ENCODE peak calls at places on chromosomes 13 and 19, in eight cellular contexts. C is left ventricle myocardium inferior, R is glutamatergic neuron, Y is esophagus squamous epithelium, D is WTC11, K is endothelial cell, I is nephron progenitor cell, G is thoracic aorta. X is an unnamed sample.

GRCh38 chr13:19860884-19861655 is 2.4 kb downstream of the ZMYM5 start:
- DNase-seq in D (no peak), I (no peak), K (no peak), C (no peak), Y (no peak), R (no peak), G (no peak), X (no peak)

GRCh38 chr13:41678842-41679241 is 221.5 kb downstream of the RGCC start:
- DNase-seq in K (no peak), I (no peak), R (no peak), G (no peak), D (no peak), C (no peak), Y (no peak), X (no peak)

GRCh38 chr13:27177852-27178251 is 6.2 kb upstream of the USP12 start:
- DNase-seq in K (no peak), G (no peak), I (no peak), Y (no peak), C (no peak), D (peak; percentile 56), R (no peak), X (no peak)

GRCh38 chr19:4519521-4520277 is 1.4 kb upstream of the PLIN4 start:
- DNase-seq in K (no peak), Y (no peak), R (no peak), C (peak; percentile 66), I (no peak), D (no peak), G (no peak), X (no peak)

GRCh38 chr13:51538626-51539179 is 45.6 kb upstream of the WDFY2 start:
- DNase-seq in G (no peak), Y (no peak), D (no peak), K (no peak), C (no peak), R (no peak), I (no peak), X (no peak)

GRCh38 chr13:87234981-87235380 is 436.2 kb upstream of the SLITRK5 start:
- DNase-seq in R (no peak), C (no peak), G (no peak), D (no peak), I (no peak), K (no peak), Y (no peak), X (no peak)

GRCh38 chr13:110343241-110343865 is 36.3 kb downstream of the COL4A2 start:
- DNase-seq in K (no peak), Y (no peak), D (no peak), C (no peak), I (no peak), R (no peak), G (no peak), X (peak; percentile 87)

GRCh38 chr13:90700340-90700739 is 647.1 kb upstream of the MIR17HG start:
- DNase-seq in Y (no peak), K (no peak), I (no peak), C (no peak), R (no peak), G (no peak), D (no peak), X (no peak)

GRCh38 chr19:55383789-55384575 is at the start of gene TMEM238:
- DNase-seq in I (peak; percentile 72), K (peak; percentile 54), G (no peak), Y (no peak), C (peak; percentile 46), R (peak; percentile 72), D (peak; percentile 73), X (no peak)

GRCh38 chr13:98781905-98782304 is 29.4 kb upstream of the SLC15A1 start:
- DNase-seq in Y (no peak), G (no peak), R (no peak), I (no peak), D (no peak), C (no peak), K (no peak), X (no peak)

GRCh38 chr13:76463314-76463713 is 422.9 kb downstream of the KCTD12 start:
- DNase-seq in G (no peak), Y (no peak), R (no peak), K (no peak), I (no peak), D (no peak), C (no peak), X (no peak)

GRCh38 chr13:94759120-94759728 is 46.9 kb upstream of the SOX21 start:
- DNase-seq in I (no peak), Y (no peak), C (no peak), R (no peak), D (no peak), G (no peak), K (no peak), X (no peak)

GRCh38 chr19:29528350-29528945 is 2.7 kb downstream of the VSTM2B start:
- DNase-seq in I (peak; percentile 90), R (peak; percentile 92), D (peak; percentile 86), Y (no peak), G (no peak), C (peak; percentile 51), K (peak; percentile 83), X (no peak)

GRCh38 chr13:29758591-29759114 is 91.8 kb downstream of the UBL3 start:
- DNase-seq in R (no peak), C (no peak), G (no peak), K (no peak), Y (no peak), D (no peak), I (no peak), X (no peak)

GRCh38 chr19:47729468-47729798 is 15.9 kb upstream of the NOP53 start:
- DNase-seq in G (peak; percentile 65), Y (no peak), D (peak; percentile 28), C (peak; percentile 64), I (no peak), K (peak; percentile 36), R (no peak), X (peak; percentile 94)

GRCh38 chr13:101390461-101390860 is 25.8 kb downstream of the NALCN start:
- DNase-seq in I (no peak), D (no peak), C (no peak), Y (no peak), G (no peak), R (no peak), K (no peak), X (no peak)

GRCh38 chr13:29561918-29562317 is 33.6 kb downstream of the SLC7A1 start:
- DNase-seq in R (no peak), D (no peak), Y (no peak), I (no peak), G (no peak), K (no peak), C (no peak), X (no peak)

GRCh38 chr19:51016798-51017683 is 2.5 kb downstream of the KLK10 start:
- DNase-seq in Y (no peak), D (peak; percentile 92), K (peak; percentile 86), C (no peak), R (peak; percentile 84), G (no peak), I (peak; percentile 77), X (peak; percentile 74)

GRCh38 chr19:21158523-21159135 is 16.8 kb downstream of the ZNF431 start:
- DNase-seq in C (no peak), I (no peak), K (no peak), R (no peak), G (no peak), Y (no peak), D (no peak), X (no peak)

GRCh38 chr19:47353307-47353712 is 4.2 kb downstream of the DHX34 start:
- DNase-seq in C (peak; percentile 49), R (no peak), K (no peak), D (no peak), I (no peak), Y (no peak), G (no peak), X (no peak)

GRCh38 chr13:50080856-50081105 is 65.5 kb downstream of the KCNRG start:
- DNase-seq in R (no peak), Y (no peak), K (no peak), D (no peak), G (no peak), I (no peak), C (no peak), X (no peak)
- TF ChIP-seq CTCF in R (no peak), Y (no peak), K (no peak), D (no peak), G (no peak), I (no peak), C (no peak), X (no peak)

GRCh38 chr13:54637377-54637776 is 1608.8 kb downstream of the OLFM4 start:
- DNase-seq in R (no peak), K (no peak), D (no peak), G (no peak), Y (no peak), C (no peak), I (no peak), X (no peak)
- TF ChIP-seq CTCF in R (no peak), K (no peak), D (no peak), G (no peak), Y (no peak), C (no peak), I (no peak), X (no peak)

GRCh38 chr13:35208587-35208986 is 266.5 kb downstream of the NBEA start:
- DNase-seq in G (no peak), Y (no peak), I (no peak), D (no peak), C (no peak), K (no peak), R (no peak), X (no peak)

GRCh38 chr13:35211949-35212348 is 264.5 kb downstream of the MAB21L1 start:
- DNase-seq in D (no peak), Y (no peak), K (no peak), R (no peak), G (no peak), I (no peak), C (no peak), X (no peak)

GRCh38 chr13:35213911-35214310 is 262.6 kb downstream of the MAB21L1 start:
- DNase-seq in K (no peak), D (no peak), C (no peak), Y (no peak), R (no peak), I (no peak), G (no peak), X (no peak)

GRCh38 chr13:35210234-35210633 is 266.3 kb downstream of the MAB21L1 start:
- DNase-seq in R (no peak), C (no peak), G (no peak), D (no peak), I (no peak), K (no peak), Y (no peak), X (no peak)
- TF ChIP-seq CTCF in R (no peak), C (peak; percentile 16), G (no peak), D (no peak), I (no peak), K (no peak), Y (no peak), X (peak; percentile 33)

GRCh38 chr13:49697468-49697867 is 6.2 kb upstream of the EBPL start:
- DNase-seq in I (no peak), K (no peak), R (no peak), C (no peak), G (no peak), D (no peak), Y (no peak), X (no peak)
- TF ChIP-seq CTCF in I (no peak), K (no peak), R (no peak), C (no peak), G (no peak), D (no peak), Y (no peak), X (no peak)

GRCh38 chr19:12833747-12834417 is 497 bp downstream of the RTBDN start:
- DNase-seq in I (peak; percentile 65), R (peak; percentile 81), Y (no peak), C (no peak), G (no peak), D (peak; percentile 71), K (no peak), X (no peak)
- TF ChIP-seq CTCF in I (no peak), R (no peak), Y (no peak), C (no peak), G (no peak), D (no peak), K (no peak), X (no peak)